ENCODE peak calls at places on chromosomes 13 and 19, in seven cellular contexts. O is B cell; C is H9; R is EH; L is head of caudate nucleus; N is HTR-8/SVneo; I is CD8-positive, alpha-beta memory T cell. X is an unnamed sample.

GRCh38 chr19:42397315-42398166 is 7.4 kb upstream of the CNFN start:
- DNase-seq in R (no peak), I (no peak), L (no peak), N (no peak), C (no peak), O (no peak), X (no peak)

GRCh38 chr13:27822873-27823311 is 30.6 kb downstream of the GSX1 start:
- DNase-seq in O (peak; percentile 12), L (no peak), I (no peak), R (no peak), C (no peak), N (no peak), X (peak; percentile 40)

GRCh38 chr19:37932985-37933953 is 26.3 kb downstream of the SIPA1L3 start:
- DNase-seq in C (peak; percentile 48), O (no peak), R (peak; percentile 68), N (peak; percentile 36), I (no peak), L (no peak), X (peak; percentile 83)

GRCh38 chr13:48888613-48889012 is 87.1 kb upstream of the FNDC3A start:
- DNase-seq in I (no peak), L (no peak), C (no peak), R (no peak), N (no peak), O (no peak), X (no peak)

GRCh38 chr13:31310356-31310755 is 110.6 kb downstream of the B3GLCT start:
- DNase-seq in I (no peak), R (no peak), C (no peak), O (no peak), L (no peak), N (no peak), X (no peak)

GRCh38 chr13:41590643-41591042 is 133.3 kb downstream of the RGCC start:
- DNase-seq in C (no peak), I (no peak), L (no peak), N (no peak), O (no peak), R (no peak), X (no peak)

GRCh38 chr19:33821871-33822270 is 25.2 kb downstream of the KCTD15 start:
- DNase-seq in R (peak; percentile 18), O (no peak), L (no peak), C (no peak), N (no peak), I (no peak), X (peak; percentile 20)

GRCh38 chr19:36060430-36060829 is 5.7 kb downstream of the WDR62 start:
- DNase-seq in N (peak; percentile 54), I (no peak), O (peak; percentile 26), L (peak; percentile 86), R (peak; percentile 61), C (peak; percentile 49), X (peak; percentile 74)

GRCh38 chr19:40718774-40719391 is 2.0 kb downstream of the ITPKC start:
- DNase-seq in O (peak; percentile 29), R (peak; percentile 45), I (no peak), C (peak; percentile 57), L (no peak), N (peak; percentile 46), X (peak; percentile 89)

GRCh38 chr13:36475468-36475867 is 43.2 kb downstream of the CCNA1 start:
- DNase-seq in I (no peak), L (no peak), R (peak; percentile 6), O (no peak), C (peak; percentile 65), N (no peak), X (no peak)

GRCh38 chr13:113506025-113506685 is 15.6 kb upstream of the DCUN1D2 start:
- DNase-seq in L (no peak), O (no peak), I (no peak), N (no peak), R (no peak), C (no peak), X (no peak)

GRCh38 chr13:22915442-22916082 is 265.2 kb upstream of the SGCG start:
- DNase-seq in L (peak; percentile 58), N (peak; percentile 3), R (peak; percentile 22), I (no peak), O (no peak), C (peak; percentile 88), X (peak; percentile 90)

GRCh38 chr19:42353341-42354015 is 28.0 kb downstream of the MEGF8 start:
- DNase-seq in R (no peak), N (no peak), L (no peak), I (no peak), O (no peak), C (no peak), X (no peak)

GRCh38 chr19:35153701-35154534 is 617 bp upstream of the FXYD5 start:
- DNase-seq in R (peak; percentile 45), C (peak; percentile 71), I (peak; percentile 80), O (peak; percentile 79), L (no peak), N (no peak), X (peak; percentile 77)

GRCh38 chr13:109762791-109763190 is 23.6 kb downstream of the IRS2 start:
- DNase-seq in O (no peak), L (no peak), C (no peak), N (no peak), I (no peak), R (no peak), X (no peak)

GRCh38 chr19:6564393-6564792 is 26.6 kb downstream of the CD70 start:
- DNase-seq in R (peak; percentile 13), L (no peak), O (no peak), I (no peak), C (no peak), N (no peak), X (no peak)

GRCh38 chr13:98155475-98156111 is 12.7 kb downstream of the FARP1 start:
- DNase-seq in I (no peak), C (no peak), L (no peak), N (no peak), R (peak; percentile 82), O (no peak), X (no peak)

GRCh38 chr13:32881074-32881791 is 135.0 kb upstream of the KL start:
- DNase-seq in O (no peak), R (peak; percentile 69), I (no peak), N (no peak), L (peak; percentile 40), C (no peak), X (no peak)

X was measured in islet precursor cell.